ENCODE peak calls at places on chromosomes 11 and 22, in six cellular contexts. U, C, A, Q, X and J are unnamed samples.

GRCh38 chr11:32006799-32007388 is 84.0 kb upstream of the RCN1 start:
- DNase-seq in U (no peak), C (no peak), A (peak), Q (peak), X (no peak), J (peak)

GRCh38 chr22:46178755-46179505 is 28.6 kb downstream of the PPARA start:
- DNase-seq in U (no peak), C (no peak), A (no peak), Q (no peak), X (no peak), J (no peak)

GRCh38 chr11:107916671-107917241 is 11.5 kb upstream of the RAB39A start:
- DNase-seq in U (no peak), C (no peak), A (peak), Q (peak), X (no peak), J (no peak)

GRCh38 chr22:40009953-40010751 is 15.4 kb downstream of the FAM83F start:
- DNase-seq in U (no peak), C (peak), A (no peak), Q (peak), X (no peak), J (no peak)

GRCh38 chr22:17085277-17086091 is 684 bp downstream of the IL17RA start:
- DNase-seq in U (peak), C (peak), A (no peak), Q (no peak), X (no peak), J (no peak)

GRCh38 chr11:25925359-25925758 is 406.6 kb upstream of the ANO3 start:
- DNase-seq in U (no peak), C (no peak), A (no peak), Q (no peak), X (no peak), J (no peak)

GRCh38 chr11:77197626-77198320 is 69.7 kb downstream of the MYO7A start:
- DNase-seq in U (peak), C (peak), A (no peak), Q (peak), X (no peak), J (no peak)

GRCh38 chr11:44389963-44390605 is 80.1 kb upstream of the ALX4 start:
- DNase-seq in U (no peak), C (no peak), A (no peak), Q (no peak), X (no peak), J (no peak)

GRCh38 chr11:77175869-77176539 is 48.0 kb downstream of the MYO7A start:
- DNase-seq in U (peak), C (peak), A (no peak), Q (no peak), X (no peak), J (no peak)

GRCh38 chr11:204587-205109 is 2.6 kb downstream of the BET1L start:
- DNase-seq in U (no peak), C (no peak), A (no peak), Q (no peak), X (no peak), J (no peak)

GRCh38 chr11:117087446-117087845 is 10.8 kb downstream of the SIK3 start:
- DNase-seq in U (no peak), C (no peak), A (no peak), Q (no peak), X (no peak), J (no peak)

GRCh38 chr11:11810764-11811726 is 30.7 kb upstream of the USP47 start:
- DNase-seq in U (no peak), C (no peak), A (no peak), Q (no peak), X (no peak), J (no peak)

GRCh38 chr22:43378011-43378704 is 33.7 kb upstream of the MPPED1 start:
- DNase-seq in U (no peak), C (peak), A (peak), Q (no peak), X (no peak), J (no peak)

GRCh38 chr11:125211191-125211953 is 46.8 kb downstream of the PKNOX2 start:
- DNase-seq in U (no peak), C (no peak), A (peak), Q (no peak), X (no peak), J (no peak)

GRCh38 chr22:29726104-29726503 is 6.3 kb downstream of the CABP7 start:
- DNase-seq in U (no peak), C (no peak), A (no peak), Q (no peak), X (no peak), J (no peak)

GRCh38 chr11:104163100-104164027 is 583 bp downstream of the PDGFD start:
- DNase-seq in U (peak), C (no peak), A (peak), Q (no peak), X (no peak), J (no peak)

GRCh38 chr11:90363739-90364138 is 140.9 kb upstream of the CHORDC1 start:
- DNase-seq in U (no peak), C (no peak), A (no peak), Q (no peak), X (no peak), J (no peak)

GRCh38 chr11:55714982-55715888 is 53.2 kb downstream of the OR4C6 start:
- DNase-seq in U (no peak), C (no peak), A (no peak), Q (peak), X (no peak), J (no peak)

GRCh38 chr11:33389635-33390034 is 132.5 kb downstream of the HIPK3 start:
- DNase-seq in U (no peak), C (no peak), A (no peak), Q (no peak), X (no peak), J (no peak)

GRCh38 chr11:130315354-130315970 is 745 bp upstream of the ZBTB44 start:
- DNase-seq in U (peak), C (peak), A (no peak), Q (no peak), X (no peak), J (no peak)

GRCh38 chr11:132992838-132993680 is 539.2 kb downstream of the OPCML start:
- DNase-seq in U (no peak), C (no peak), A (no peak), Q (peak), X (no peak), J (no peak)

GRCh38 chr11:12288212-12288933 is 89.0 kb upstream of the PARVA start:
- DNase-seq in U (peak), C (peak), A (peak), Q (peak), X (peak), J (peak)

GRCh38 chr22:29202231-29203192 is 3.2 kb upstream of the EMID1 start:
- DNase-seq in U (peak), C (peak), A (peak), Q (peak), X (no peak), J (no peak)

GRCh38 chr11:84218318-84218717 is 932.2 kb upstream of the CCDC90B start:
- DNase-seq in U (no peak), C (no peak), A (no peak), Q (no peak), X (no peak), J (no peak)

GRCh38 chr22:46537221-46537945 is at the start of gene CELSR1:
- DNase-seq in U (no peak), C (peak), A (peak), Q (peak), X (no peak), J (no peak)

GRCh38 chr22:37022483-37023337 is 3.2 kb downstream of the MPST start:
- DNase-seq in U (no peak), C (no peak), A (no peak), Q (no peak), X (no peak), J (no peak)

GRCh38 chr11:36214484-36214883 is 74.7 kb downstream of the COMMD9 start:
- DNase-seq in U (no peak), C (no peak), A (no peak), Q (no peak), X (no peak), J (no peak)

GRCh38 chr11:36213050-36213840 is 76.0 kb downstream of the COMMD9 start:
- DNase-seq in U (no peak), C (no peak), A (no peak), Q (no peak), X (no peak), J (no peak)

GRCh38 chr11:36210529-36210928 is 78.7 kb downstream of the COMMD9 start:
- DNase-seq in U (no peak), C (no peak), A (no peak), Q (no peak), X (no peak), J (no peak)

GRCh38 chr11:36212507-36212906 is 76.7 kb downstream of the COMMD9 start:
- DNase-seq in U (no peak), C (no peak), A (no peak), Q (no peak), X (no peak), J (no peak)

GRCh38 chr11:36211735-36212430 is 77.3 kb downstream of the COMMD9 start:
- DNase-seq in U (no peak), C (no peak), A (no peak), Q (no peak), X (no peak), J (no peak)
- TF ChIP-seq CTCF in U (no peak), C (no peak), A (no peak), Q (no peak), X (no peak), J (no peak)

GRCh38 chr11:27716850-27717249 is 16.6 kb upstream of the BDNF start:
- DNase-seq in U (no peak), C (no peak), A (peak), Q (no peak), X (no peak), J (no peak)
- TF ChIP-seq CTCF in U (no peak), C (no peak), A (peak), Q (no peak), X (peak), J (peak)

GRCh38 chr11:36793542-36793926 is 195.5 kb upstream of the RAG2 start:
- DNase-seq in U (no peak), C (no peak), A (no peak), Q (peak), X (no peak), J (no peak)
- TF ChIP-seq CTCF in U (no peak), C (no peak), A (no peak), Q (peak), X (peak), J (peak)

GRCh38 chr11:94762995-94763394 is 5.2 kb upstream of the AMOTL1 start:
- DNase-seq in U (no peak), C (no peak), A (no peak), Q (no peak), X (no peak), J (no peak)

GRCh38 chr11:94759522-94759921 is 8.6 kb upstream of the AMOTL1 start:
- DNase-seq in U (no peak), C (no peak), A (no peak), Q (no peak), X (no peak), J (no peak)

GRCh38 chr11:94760296-94760695 is 7.9 kb upstream of the AMOTL1 start:
- DNase-seq in U (no peak), C (no peak), A (no peak), Q (no peak), X (no peak), J (no peak)

GRCh38 chr11:94758671-94759070 is 9.5 kb upstream of the AMOTL1 start:
- DNase-seq in U (no peak), C (no peak), A (no peak), Q (no peak), X (no peak), J (no peak)

DNA sequence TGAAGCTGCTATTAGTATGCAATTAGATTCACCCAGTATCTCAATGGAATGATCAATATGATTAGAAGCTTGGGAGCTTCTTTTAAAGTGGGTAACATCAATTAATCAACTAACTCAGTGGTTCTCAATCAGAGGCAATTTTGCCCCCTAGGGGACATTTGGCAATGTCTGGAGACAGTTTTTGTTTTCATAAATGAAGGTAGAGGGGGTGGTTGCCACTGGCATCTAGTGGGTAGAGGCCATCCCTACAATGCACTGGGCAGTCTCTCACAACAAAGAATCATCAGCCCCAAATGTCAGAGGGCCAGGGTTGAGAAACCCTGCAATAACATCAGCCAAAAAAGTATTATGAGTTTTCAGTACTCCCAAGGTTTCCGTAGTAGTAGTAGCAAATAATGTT is 5.9 kb upstream of the AMOTL1 start:
- DNase-seq in U (no peak), C (no peak), A (peak), Q (peak), X (no peak), J (no peak)
- TF ChIP-seq CTCF in U (peak), C (peak), A (peak), Q (peak), X (peak), J (peak)

GRCh38 chr11:102625163-102625562 is at the start of gene MMP20:
- DNase-seq in U (no peak), C (no peak), A (no peak), Q (no peak), X (no peak), J (no peak)
- TF ChIP-seq CTCF in U (no peak), C (no peak), A (no peak), Q (no peak), X (no peak), J (no peak)

GRCh38 chr11:80156062-80156461 is 715.2 kb upstream of the TENM4 start:
- DNase-seq in U (no peak), C (no peak), A (no peak), Q (no peak), X (no peak), J (no peak)

GRCh38 chr11:80157447-80157846 is 716.6 kb upstream of the TENM4 start:
- DNase-seq in U (no peak), C (no peak), A (no peak), Q (no peak), X (no peak), J (no peak)

DNA sequence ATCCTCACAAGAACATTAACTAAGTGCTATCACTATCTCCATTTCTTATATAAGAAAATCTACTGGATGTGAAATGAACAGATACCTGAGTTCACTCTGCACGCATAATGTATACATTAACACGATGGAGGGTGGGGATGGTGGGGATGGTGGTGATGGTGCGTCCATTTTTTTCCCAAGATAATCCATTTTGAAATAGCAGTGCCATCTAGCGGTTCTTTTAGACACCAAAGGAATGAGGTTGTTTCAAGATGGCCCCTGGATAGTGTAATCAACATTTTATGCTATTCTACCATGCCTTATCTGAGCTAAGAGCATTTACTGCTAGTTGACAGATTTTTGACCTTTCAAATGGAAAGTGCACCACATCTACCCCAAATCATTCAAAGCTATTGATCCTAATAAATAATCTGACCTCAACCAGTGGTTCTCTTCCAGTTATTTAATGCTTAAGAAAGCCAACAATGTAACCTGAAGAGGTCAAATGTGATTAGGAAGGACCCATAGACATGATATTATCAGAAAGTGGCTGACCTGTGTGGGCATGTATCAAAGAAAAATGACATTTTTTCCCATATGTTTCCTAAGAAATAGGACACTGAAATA is 714.7 kb upstream of the TENM4 start:
- DNase-seq in U (no peak), C (no peak), A (peak), Q (peak), X (no peak), J (no peak)
- TF ChIP-seq CTCF in U (peak), C (peak), A (peak), Q (peak), X (peak), J (peak)

DNA sequence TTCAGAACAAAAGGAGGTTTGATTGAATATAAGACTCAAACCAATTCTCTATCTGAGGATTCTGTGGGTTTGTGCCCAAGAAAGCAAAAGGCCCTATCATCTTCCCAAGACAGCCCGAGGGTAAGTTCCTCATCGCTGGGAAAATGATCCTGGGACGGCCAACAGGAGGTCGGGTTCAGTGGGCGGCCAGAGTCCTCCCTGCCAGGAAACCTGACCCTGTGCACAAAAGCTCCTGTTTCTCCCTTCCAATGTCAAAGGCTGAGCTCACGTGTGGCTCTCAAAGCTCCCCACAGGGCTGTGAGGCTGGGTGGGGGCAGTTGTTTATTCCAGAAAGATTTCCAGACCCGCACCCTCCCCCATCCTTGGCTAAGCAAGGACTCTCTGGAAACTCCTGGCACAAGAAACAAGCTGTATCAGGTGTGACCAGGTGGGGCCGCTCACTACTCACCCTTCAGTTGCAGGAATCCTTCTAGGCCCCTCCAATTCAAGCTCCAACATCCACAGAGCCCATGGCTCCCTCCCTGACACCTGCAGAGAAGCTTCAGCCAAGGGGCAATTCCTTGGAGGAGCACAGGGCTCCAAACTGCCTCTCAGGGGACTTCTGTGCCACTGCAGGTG is 131.9 kb downstream of the SHANK2 start:
- DNase-seq in U (no peak), C (peak), A (peak), Q (peak), X (no peak), J (no peak)
- TF ChIP-seq CTCF in U (no peak), C (no peak), A (no peak), Q (peak), X (peak), J (no peak)

GRCh38 chr11:30260813-30261212 is 30.0 kb downstream of the FSHB start:
- DNase-seq in U (no peak), C (no peak), A (no peak), Q (no peak), X (no peak), J (no peak)
- TF ChIP-seq CTCF in U (no peak), C (no peak), A (no peak), Q (no peak), X (no peak), J (no peak)